ENCODE peak calls at places on chromosomes 6 and 20, in seven cellular contexts. One of them, this sample, is unnamed.

GRCh38 chr6:152529364-152529763 is 107.8 kb downstream of the SYNE1 start:
- DNase-seq in neural crest cell: no peak
- DNase-seq in PC-3: no peak
- DNase-seq in ovary: no peak
- DNase-seq in stimulated activated CD4-positive, alpha-beta T cell treated with anti-CD3 and anti-CD28 coated beads, Interleukin-1b, Interleukin-23, amount 100 ng/mL, for 1 hour: no peak
- DNase-seq in activated naive CD4-positive, alpha-beta T cell treated with Interleukin-2 at 50 U/mL for 16 hours: no peak
- DNase-seq in left cardiac atrium: no peak
- DNase-seq in this sample: no peak

GRCh38 chr20:33647603-33648395 is 14.3 kb upstream of the C20orf144 start:
- DNase-seq in ovary: no peak
- DNase-seq in activated naive CD4-positive, alpha-beta T cell treated with Interleukin-2 at 50 U/mL for 16 hours: no peak
- DNase-seq in left cardiac atrium: no peak
- DNase-seq in neural crest cell: no peak
- DNase-seq in PC-3: peak; percentile 85
- DNase-seq in stimulated activated CD4-positive, alpha-beta T cell treated with anti-CD3 and anti-CD28 coated beads, Interleukin-1b, Interleukin-23, amount 100 ng/mL, for 1 hour: no peak
- DNase-seq in this sample: peak; percentile 62

GRCh38 chr6:4381379-4381778 is 246.0 kb upstream of the ECI2 start:
- DNase-seq in PC-3: no peak
- DNase-seq in left cardiac atrium: no peak
- DNase-seq in activated naive CD4-positive, alpha-beta T cell treated with Interleukin-2 at 50 U/mL for 16 hours: no peak
- DNase-seq in ovary: no peak
- DNase-seq in stimulated activated CD4-positive, alpha-beta T cell treated with anti-CD3 and anti-CD28 coated beads, Interleukin-1b, Interleukin-23, amount 100 ng/mL, for 1 hour: no peak
- DNase-seq in neural crest cell: no peak
- DNase-seq in this sample: no peak

GRCh38 chr6:142155895-142156757 is 9.1 kb downstream of the VTA1 start:
- DNase-seq in stimulated activated CD4-positive, alpha-beta T cell treated with anti-CD3 and anti-CD28 coated beads, Interleukin-1b, Interleukin-23, amount 100 ng/mL, for 1 hour: no peak
- DNase-seq in neural crest cell: no peak
- DNase-seq in left cardiac atrium: no peak
- DNase-seq in PC-3: peak; percentile 64
- DNase-seq in activated naive CD4-positive, alpha-beta T cell treated with Interleukin-2 at 50 U/mL for 16 hours: no peak
- DNase-seq in ovary: no peak
- DNase-seq in this sample: no peak

GRCh38 chr6:118092086-118092485 is 185.0 kb downstream of the SLC35F1 start:
- DNase-seq in PC-3: no peak
- DNase-seq in ovary: no peak
- DNase-seq in neural crest cell: no peak
- DNase-seq in stimulated activated CD4-positive, alpha-beta T cell treated with anti-CD3 and anti-CD28 coated beads, Interleukin-1b, Interleukin-23, amount 100 ng/mL, for 1 hour: no peak
- DNase-seq in activated naive CD4-positive, alpha-beta T cell treated with Interleukin-2 at 50 U/mL for 16 hours: no peak
- DNase-seq in left cardiac atrium: no peak
- DNase-seq in this sample: no peak

GRCh38 chr6:170045563-170045960 is 245.3 kb downstream of the DLL1 start:
- DNase-seq in neural crest cell: no peak
- DNase-seq in activated naive CD4-positive, alpha-beta T cell treated with Interleukin-2 at 50 U/mL for 16 hours: no peak
- DNase-seq in PC-3: no peak
- DNase-seq in ovary: no peak
- DNase-seq in left cardiac atrium: no peak
- DNase-seq in stimulated activated CD4-positive, alpha-beta T cell treated with anti-CD3 and anti-CD28 coated beads, Interleukin-1b, Interleukin-23, amount 100 ng/mL, for 1 hour: no peak
- DNase-seq in this sample: no peak

GRCh38 chr6:105691064-105691463 is 288.2 kb upstream of the PREP start:
- DNase-seq in activated naive CD4-positive, alpha-beta T cell treated with Interleukin-2 at 50 U/mL for 16 hours: no peak
- DNase-seq in neural crest cell: no peak
- DNase-seq in ovary: no peak
- DNase-seq in left cardiac atrium: no peak
- DNase-seq in stimulated activated CD4-positive, alpha-beta T cell treated with anti-CD3 and anti-CD28 coated beads, Interleukin-1b, Interleukin-23, amount 100 ng/mL, for 1 hour: no peak
- DNase-seq in PC-3: no peak
- DNase-seq in this sample: peak; percentile 65

GRCh38 chr20:21109144-21109543 is 3.0 kb upstream of the LINC00237 start:
- DNase-seq in activated naive CD4-positive, alpha-beta T cell treated with Interleukin-2 at 50 U/mL for 16 hours: no peak
- DNase-seq in left cardiac atrium: no peak
- DNase-seq in ovary: no peak
- DNase-seq in PC-3: no peak
- DNase-seq in stimulated activated CD4-positive, alpha-beta T cell treated with anti-CD3 and anti-CD28 coated beads, Interleukin-1b, Interleukin-23, amount 100 ng/mL, for 1 hour: no peak
- DNase-seq in neural crest cell: no peak
- DNase-seq in this sample: no peak

GRCh38 chr6:34671801-34672656 is 24.5 kb downstream of the ILRUN start:
- DNase-seq in ovary: no peak
- DNase-seq in stimulated activated CD4-positive, alpha-beta T cell treated with anti-CD3 and anti-CD28 coated beads, Interleukin-1b, Interleukin-23, amount 100 ng/mL, for 1 hour: peak; percentile 41
- DNase-seq in left cardiac atrium: peak; percentile 50
- DNase-seq in activated naive CD4-positive, alpha-beta T cell treated with Interleukin-2 at 50 U/mL for 16 hours: peak; percentile 82
- DNase-seq in neural crest cell: no peak
- DNase-seq in PC-3: peak; percentile 57
- DNase-seq in this sample: peak; percentile 66

GRCh38 chr6:98871057-98871456 is 36.7 kb downstream of the POU3F2 start:
- DNase-seq in neural crest cell: no peak
- DNase-seq in activated naive CD4-positive, alpha-beta T cell treated with Interleukin-2 at 50 U/mL for 16 hours: no peak
- DNase-seq in left cardiac atrium: no peak
- DNase-seq in ovary: no peak
- DNase-seq in stimulated activated CD4-positive, alpha-beta T cell treated with anti-CD3 and anti-CD28 coated beads, Interleukin-1b, Interleukin-23, amount 100 ng/mL, for 1 hour: no peak
- DNase-seq in PC-3: peak; percentile 50
- DNase-seq in this sample: no peak

GRCh38 chr6:106162926-106163325 is 76.8 kb downstream of the PRDM1 start:
- DNase-seq in PC-3: no peak
- DNase-seq in neural crest cell: no peak
- DNase-seq in stimulated activated CD4-positive, alpha-beta T cell treated with anti-CD3 and anti-CD28 coated beads, Interleukin-1b, Interleukin-23, amount 100 ng/mL, for 1 hour: no peak
- DNase-seq in ovary: no peak
- DNase-seq in activated naive CD4-positive, alpha-beta T cell treated with Interleukin-2 at 50 U/mL for 16 hours: no peak
- DNase-seq in left cardiac atrium: no peak
- DNase-seq in this sample: no peak

GRCh38 chr6:100382767-100383195 is 81.9 kb downstream of the SIM1 start:
- DNase-seq in ovary: no peak
- DNase-seq in left cardiac atrium: no peak
- DNase-seq in activated naive CD4-positive, alpha-beta T cell treated with Interleukin-2 at 50 U/mL for 16 hours: no peak
- DNase-seq in PC-3: peak; percentile 10
- DNase-seq in neural crest cell: no peak
- DNase-seq in stimulated activated CD4-positive, alpha-beta T cell treated with anti-CD3 and anti-CD28 coated beads, Interleukin-1b, Interleukin-23, amount 100 ng/mL, for 1 hour: no peak
- DNase-seq in this sample: no peak

GRCh38 chr6:37485259-37485658 is 14.4 kb downstream of the CCDC167 start:
- DNase-seq in ovary: no peak
- DNase-seq in stimulated activated CD4-positive, alpha-beta T cell treated with anti-CD3 and anti-CD28 coated beads, Interleukin-1b, Interleukin-23, amount 100 ng/mL, for 1 hour: no peak
- DNase-seq in neural crest cell: no peak
- DNase-seq in activated naive CD4-positive, alpha-beta T cell treated with Interleukin-2 at 50 U/mL for 16 hours: no peak
- DNase-seq in left cardiac atrium: no peak
- DNase-seq in PC-3: no peak
- DNase-seq in this sample: no peak

GRCh38 chr6:131946404-131946991 is 4.7 kb downstream of the CCN2 start:
- DNase-seq in left cardiac atrium: no peak
- DNase-seq in PC-3: no peak
- DNase-seq in neural crest cell: no peak
- DNase-seq in ovary: no peak
- DNase-seq in stimulated activated CD4-positive, alpha-beta T cell treated with anti-CD3 and anti-CD28 coated beads, Interleukin-1b, Interleukin-23, amount 100 ng/mL, for 1 hour: no peak
- DNase-seq in activated naive CD4-positive, alpha-beta T cell treated with Interleukin-2 at 50 U/mL for 16 hours: no peak
- DNase-seq in this sample: no peak

GRCh38 chr6:151807513-151808330 is at the start of gene ESR1:
- DNase-seq in activated naive CD4-positive, alpha-beta T cell treated with Interleukin-2 at 50 U/mL for 16 hours: no peak
- DNase-seq in left cardiac atrium: peak; percentile 29
- DNase-seq in neural crest cell: no peak
- DNase-seq in ovary: peak; percentile 32
- DNase-seq in PC-3: peak; percentile 46
- DNase-seq in stimulated activated CD4-positive, alpha-beta T cell treated with anti-CD3 and anti-CD28 coated beads, Interleukin-1b, Interleukin-23, amount 100 ng/mL, for 1 hour: no peak
- DNase-seq in this sample: peak; percentile 78

GRCh38 chr20:14723614-14724013 is 386.2 kb upstream of the FLRT3 start:
- DNase-seq in activated naive CD4-positive, alpha-beta T cell treated with Interleukin-2 at 50 U/mL for 16 hours: no peak
- DNase-seq in left cardiac atrium: no peak
- DNase-seq in PC-3: no peak
- DNase-seq in ovary: no peak
- DNase-seq in stimulated activated CD4-positive, alpha-beta T cell treated with anti-CD3 and anti-CD28 coated beads, Interleukin-1b, Interleukin-23, amount 100 ng/mL, for 1 hour: no peak
- DNase-seq in neural crest cell: no peak
- DNase-seq in this sample: no peak

GRCh38 chr6:117605169-117605826 is 3.0 kb upstream of the GOPC start:
- DNase-seq in ovary: peak; percentile 9
- DNase-seq in stimulated activated CD4-positive, alpha-beta T cell treated with anti-CD3 and anti-CD28 coated beads, Interleukin-1b, Interleukin-23, amount 100 ng/mL, for 1 hour: no peak
- DNase-seq in left cardiac atrium: no peak
- DNase-seq in PC-3: peak; percentile 69
- DNase-seq in activated naive CD4-positive, alpha-beta T cell treated with Interleukin-2 at 50 U/mL for 16 hours: peak; percentile 44
- DNase-seq in neural crest cell: peak; percentile 41
- DNase-seq in this sample: no peak

GRCh38 chr6:30357678-30358339 is 12.9 kb downstream of the RPP21 start:
- DNase-seq in activated naive CD4-positive, alpha-beta T cell treated with Interleukin-2 at 50 U/mL for 16 hours: peak; percentile 48
- DNase-seq in ovary: no peak
- DNase-seq in stimulated activated CD4-positive, alpha-beta T cell treated with anti-CD3 and anti-CD28 coated beads, Interleukin-1b, Interleukin-23, amount 100 ng/mL, for 1 hour: no peak
- DNase-seq in left cardiac atrium: peak; percentile 46
- DNase-seq in PC-3: peak; percentile 77
- DNase-seq in neural crest cell: peak; percentile 51
- DNase-seq in this sample: peak; percentile 52

GRCh38 chr6:43941174-43941573 is 171.2 kb downstream of the VEGFA start:
- DNase-seq in ovary: peak; percentile 5
- DNase-seq in left cardiac atrium: no peak
- DNase-seq in neural crest cell: no peak
- DNase-seq in PC-3: no peak
- DNase-seq in activated naive CD4-positive, alpha-beta T cell treated with Interleukin-2 at 50 U/mL for 16 hours: no peak
- DNase-seq in stimulated activated CD4-positive, alpha-beta T cell treated with anti-CD3 and anti-CD28 coated beads, Interleukin-1b, Interleukin-23, amount 100 ng/mL, for 1 hour: no peak
- DNase-seq in this sample: no peak